ENCODE peak calls at places on chromosomes 6 and 20, in ten cellular contexts. One of them, this sample, is unnamed.
A peak's percentile ranks its signal among the peaks of the same experiment; 100 is the strongest.

GRCh38 chr6:153367006-153367405 is 235.9 kb upstream of the RGS17 start:
- DNase-seq in HFF-Myc: no peak
- DNase-seq in sciatic nerve: no peak
- DNase-seq in GDM1: no peak
- DNase-seq in astrocyte of the cerebellum: no peak
- DNase-seq in astrocyte of the spinal cord: no peak
- DNase-seq in GM04503: no peak
- DNase-seq in SHP77: no peak
- DNase-seq in ovary: no peak
- DNase-seq in HEK293T: no peak
- DNase-seq in this sample: no peak

GRCh38 chr6:131534654-131534956 is 38.4 kb upstream of the ARG1 start:
- DNase-seq in astrocyte of the spinal cord: no peak
- DNase-seq in GDM1: no peak
- DNase-seq in sciatic nerve: no peak
- DNase-seq in HFF-Myc: no peak
- DNase-seq in astrocyte of the cerebellum: no peak
- DNase-seq in GM04503: no peak
- DNase-seq in SHP77: no peak
- DNase-seq in HEK293T: no peak
- DNase-seq in ovary: no peak
- DNase-seq in this sample: no peak

GRCh38 chr20:33372993-33373441 is 28.3 kb downstream of the CDK5RAP1 start:
- DNase-seq in HFF-Myc: no peak
- DNase-seq in SHP77: no peak
- DNase-seq in sciatic nerve: no peak
- DNase-seq in GDM1: no peak
- DNase-seq in astrocyte of the cerebellum: no peak
- DNase-seq in ovary: no peak
- DNase-seq in astrocyte of the spinal cord: no peak
- DNase-seq in HEK293T: no peak
- DNase-seq in GM04503: no peak
- DNase-seq in this sample: peak; percentile 7

GRCh38 chr20:23103284-23104018 is 17.3 kb upstream of the CD93 start:
- DNase-seq in sciatic nerve: no peak
- DNase-seq in HFF-Myc: no peak
- DNase-seq in HEK293T: no peak
- DNase-seq in astrocyte of the cerebellum: no peak
- DNase-seq in GM04503: no peak
- DNase-seq in SHP77: no peak
- DNase-seq in GDM1: peak; percentile 42
- DNase-seq in ovary: no peak
- DNase-seq in astrocyte of the spinal cord: peak; percentile 27
- DNase-seq in this sample: peak; percentile 5

GRCh38 chr6:28673800-28674671 is 148.4 kb downstream of the GPX5 start:
- DNase-seq in HFF-Myc: peak; percentile 50
- DNase-seq in astrocyte of the cerebellum: peak; percentile 26
- DNase-seq in sciatic nerve: no peak
- DNase-seq in astrocyte of the spinal cord: peak; percentile 71
- DNase-seq in SHP77: peak; percentile 55
- DNase-seq in GDM1: no peak
- DNase-seq in ovary: peak; percentile 66
- DNase-seq in GM04503: peak; percentile 7
- DNase-seq in HEK293T: peak; percentile 71
- DNase-seq in this sample: peak; percentile 71

GRCh38 chr6:126625019-126625418 is 285.1 kb downstream of the CENPW start:
- DNase-seq in GM04503: no peak
- DNase-seq in HFF-Myc: no peak
- DNase-seq in astrocyte of the spinal cord: peak; percentile 55
- DNase-seq in astrocyte of the cerebellum: peak; percentile 35
- DNase-seq in HEK293T: no peak
- DNase-seq in SHP77: no peak
- DNase-seq in ovary: no peak
- DNase-seq in sciatic nerve: no peak
- DNase-seq in GDM1: no peak
- DNase-seq in this sample: peak; percentile 55

GRCh38 chr6:139472341-139473038 is 98.0 kb upstream of the CITED2 start:
- DNase-seq in astrocyte of the spinal cord: peak; percentile 37
- DNase-seq in GDM1: no peak
- DNase-seq in HEK293T: no peak
- DNase-seq in GM04503: no peak
- DNase-seq in astrocyte of the cerebellum: no peak
- DNase-seq in SHP77: no peak
- DNase-seq in ovary: no peak
- DNase-seq in sciatic nerve: no peak
- DNase-seq in HFF-Myc: no peak
- DNase-seq in this sample: peak; percentile 77

GRCh38 chr6:114058435-114058834 is 87.5 kb upstream of the HDAC2 start:
- DNase-seq in ovary: no peak
- DNase-seq in sciatic nerve: no peak
- DNase-seq in astrocyte of the spinal cord: no peak
- DNase-seq in SHP77: no peak
- DNase-seq in HEK293T: no peak
- DNase-seq in GDM1: no peak
- DNase-seq in HFF-Myc: no peak
- DNase-seq in astrocyte of the cerebellum: no peak
- DNase-seq in GM04503: no peak
- DNase-seq in this sample: no peak

GRCh38 chr6:13400772-13401171 is 72.4 kb upstream of the TBC1D7 start:
- DNase-seq in HFF-Myc: no peak
- DNase-seq in ovary: no peak
- DNase-seq in HEK293T: no peak
- DNase-seq in astrocyte of the spinal cord: no peak
- DNase-seq in sciatic nerve: no peak
- DNase-seq in SHP77: no peak
- DNase-seq in astrocyte of the cerebellum: no peak
- DNase-seq in GDM1: no peak
- DNase-seq in GM04503: no peak
- DNase-seq in this sample: no peak

GRCh38 chr6:34867484-34867883 is 20.4 kb downstream of the TAF11 start:
- DNase-seq in astrocyte of the spinal cord: no peak
- DNase-seq in astrocyte of the cerebellum: no peak
- DNase-seq in HEK293T: no peak
- DNase-seq in ovary: no peak
- DNase-seq in sciatic nerve: no peak
- DNase-seq in HFF-Myc: no peak
- DNase-seq in GM04503: no peak
- DNase-seq in GDM1: peak; percentile 7
- DNase-seq in SHP77: no peak
- DNase-seq in this sample: no peak

GRCh38 chr20:23242104-23242503 is 108.5 kb upstream of the NXT1 start:
- DNase-seq in astrocyte of the spinal cord: no peak
- DNase-seq in sciatic nerve: no peak
- DNase-seq in GDM1: no peak
- DNase-seq in astrocyte of the cerebellum: no peak
- DNase-seq in GM04503: no peak
- DNase-seq in ovary: no peak
- DNase-seq in SHP77: peak; percentile 46
- DNase-seq in HEK293T: no peak
- DNase-seq in HFF-Myc: no peak
- DNase-seq in this sample: no peak

GRCh38 chr6:129364037-129364436 is 345.9 kb downstream of the ARHGAP18 start:
- DNase-seq in GDM1: no peak
- DNase-seq in sciatic nerve: no peak
- DNase-seq in HEK293T: no peak
- DNase-seq in ovary: no peak
- DNase-seq in SHP77: no peak
- DNase-seq in astrocyte of the spinal cord: no peak
- DNase-seq in HFF-Myc: no peak
- DNase-seq in GM04503: no peak
- DNase-seq in astrocyte of the cerebellum: no peak
- DNase-seq in this sample: no peak

GRCh38 chr6:85470023-85470410 is 20.1 kb downstream of the NT5E start:
- DNase-seq in astrocyte of the spinal cord: no peak
- DNase-seq in HFF-Myc: no peak
- DNase-seq in SHP77: no peak
- DNase-seq in sciatic nerve: no peak
- DNase-seq in astrocyte of the cerebellum: no peak
- DNase-seq in HEK293T: no peak
- DNase-seq in GM04503: no peak
- DNase-seq in GDM1: peak; percentile 59
- DNase-seq in ovary: no peak
- DNase-seq in this sample: peak; percentile 46

GRCh38 chr6:1208876-1209275 is 103.0 kb upstream of the FOXQ1 start:
- DNase-seq in SHP77: no peak
- DNase-seq in HEK293T: no peak
- DNase-seq in astrocyte of the cerebellum: no peak
- DNase-seq in GM04503: peak; percentile 8
- DNase-seq in ovary: no peak
- DNase-seq in GDM1: no peak
- DNase-seq in astrocyte of the spinal cord: no peak
- DNase-seq in HFF-Myc: no peak
- DNase-seq in sciatic nerve: no peak
- DNase-seq in this sample: no peak

GRCh38 chr6:161424421-161424820 is 150.6 kb upstream of the AGPAT4 start:
- DNase-seq in astrocyte of the spinal cord: no peak
- DNase-seq in ovary: no peak
- DNase-seq in HFF-Myc: no peak
- DNase-seq in GDM1: no peak
- DNase-seq in sciatic nerve: no peak
- DNase-seq in SHP77: no peak
- DNase-seq in GM04503: no peak
- DNase-seq in astrocyte of the cerebellum: no peak
- DNase-seq in HEK293T: no peak
- DNase-seq in this sample: no peak

GRCh38 chr6:90411292-90411781 is 114.7 kb upstream of the BACH2 start:
- DNase-seq in ovary: no peak
- DNase-seq in astrocyte of the cerebellum: no peak
- DNase-seq in sciatic nerve: no peak
- DNase-seq in astrocyte of the spinal cord: no peak
- DNase-seq in SHP77: no peak
- DNase-seq in HFF-Myc: no peak
- DNase-seq in HEK293T: no peak
- DNase-seq in GDM1: no peak
- DNase-seq in GM04503: no peak
- DNase-seq in this sample: no peak

GRCh38 chr20:33674294-33675126 is at the start of gene NECAB3:
- DNase-seq in sciatic nerve: peak; percentile 90
- DNase-seq in HFF-Myc: no peak
- DNase-seq in ovary: peak; percentile 95
- DNase-seq in GDM1: peak; percentile 54
- DNase-seq in astrocyte of the spinal cord: peak; percentile 54
- DNase-seq in GM04503: no peak
- DNase-seq in HEK293T: peak; percentile 90
- DNase-seq in SHP77: peak; percentile 77
- DNase-seq in astrocyte of the cerebellum: no peak
- DNase-seq in this sample: peak; percentile 91

GRCh38 chr20:412081-412480 is 4.0 kb downstream of the RBCK1 start:
- DNase-seq in HFF-Myc: no peak
- DNase-seq in ovary: no peak
- DNase-seq in astrocyte of the spinal cord: no peak
- DNase-seq in sciatic nerve: no peak
- DNase-seq in HEK293T: no peak
- DNase-seq in GDM1: no peak
- DNase-seq in astrocyte of the cerebellum: no peak
- DNase-seq in GM04503: no peak
- DNase-seq in SHP77: no peak
- DNase-seq in this sample: no peak

GRCh38 chr6:52336919-52337561 is 24.9 kb upstream of the PAQR8 start:
- DNase-seq in astrocyte of the cerebellum: no peak
- DNase-seq in GM04503: no peak
- DNase-seq in ovary: no peak
- DNase-seq in GDM1: no peak
- DNase-seq in astrocyte of the spinal cord: no peak
- DNase-seq in HFF-Myc: no peak
- DNase-seq in SHP77: no peak
- DNase-seq in HEK293T: no peak
- DNase-seq in sciatic nerve: no peak
- DNase-seq in this sample: no peak

GRCh38 chr20:9338101-9338500 is 176.3 kb upstream of the LAMP5 start:
- DNase-seq in GDM1: no peak
- DNase-seq in HFF-Myc: no peak
- DNase-seq in SHP77: no peak
- DNase-seq in GM04503: no peak
- DNase-seq in ovary: no peak
- DNase-seq in astrocyte of the cerebellum: no peak
- DNase-seq in HEK293T: no peak
- DNase-seq in astrocyte of the spinal cord: no peak
- DNase-seq in sciatic nerve: no peak
- DNase-seq in this sample: no peak

GRCh38 chr20:59596690-59597089 is 7.7 kb upstream of the PHACTR3 start:
- DNase-seq in HFF-Myc: no peak
- DNase-seq in sciatic nerve: no peak
- DNase-seq in astrocyte of the spinal cord: no peak
- DNase-seq in HEK293T: no peak
- DNase-seq in ovary: no peak
- DNase-seq in SHP77: no peak
- DNase-seq in GDM1: no peak
- DNase-seq in GM04503: no peak
- DNase-seq in astrocyte of the cerebellum: no peak
- DNase-seq in this sample: no peak